ENCODE peak calls at places on chromosomes 16 and 17, in eight cellular contexts. J is fibroblast of lung, B is NCI-H774, F is ovary, E is H9, A is NCI-H2171 treated with DMSO at 0.1 percent for 48 hours, H is G401, O is T-helper 1 cell. D is an unnamed sample.

GRCh38 chr16:89697616-89698331 is 3.7 kb downstream of the SPATA2L start:
- DNase-seq in J (no peak), B (no peak), F (peak), E (no peak), A (peak), H (no peak), O (no peak), D (peak)

GRCh38 chr17:80848449-80849102 is 143.1 kb upstream of the CHMP6 start:
- DNase-seq in J (no peak), B (no peak), F (no peak), E (no peak), A (no peak), H (no peak), O (no peak), D (no peak)

GRCh38 chr17:74549343-74549742 is 3.4 kb upstream of the CD300C start:
- DNase-seq in J (no peak), B (no peak), F (no peak), E (no peak), A (no peak), H (no peak), O (no peak), D (no peak)

GRCh38 chr17:18186271-18186982 is 2.8 kb downstream of the ALKBH5 start:
- DNase-seq in J (peak), B (no peak), F (no peak), E (no peak), A (no peak), H (no peak), O (no peak), D (no peak)

GRCh38 chr17:46044286-46044928 is 45.4 kb downstream of the STH start:
- DNase-seq in J (peak), B (peak), F (peak), E (peak), A (peak), H (peak), O (peak), D (peak)

GRCh38 chr17:12261354-12261753 is 240.7 kb downstream of the MAP2K4 start:
- DNase-seq in J (no peak), B (no peak), F (no peak), E (no peak), A (no peak), H (no peak), O (no peak), D (no peak)

GRCh38 chr16:72983728-72984350 is 64.1 kb downstream of the ZFHX3 start:
- DNase-seq in J (no peak), B (no peak), F (no peak), E (no peak), A (peak), H (no peak), O (no peak), D (no peak)

GRCh38 chr17:34452769-34453168 is 89.7 kb upstream of the CCL1 start:
- DNase-seq in J (no peak), B (no peak), F (no peak), E (no peak), A (no peak), H (no peak), O (no peak), D (no peak)

GRCh38 chr16:89841275-89841674 is 13.0 kb downstream of the SPIRE2 start:
- DNase-seq in J (no peak), B (no peak), F (no peak), E (no peak), A (no peak), H (no peak), O (no peak), D (no peak)

GRCh38 chr17:20992416-20992815 is 50.4 kb downstream of the USP22 start:
- DNase-seq in J (no peak), B (no peak), F (peak), E (no peak), A (no peak), H (no peak), O (no peak), D (no peak)

GRCh38 chr16:52861614-52862022 is 191.1 kb downstream of the CHD9NB start:
- DNase-seq in J (peak), B (peak), F (no peak), E (no peak), A (peak), H (peak), O (no peak), D (no peak)

GRCh38 chr16:65062736-65063583 is 58.9 kb downstream of the CDH11 start:
- DNase-seq in J (no peak), B (no peak), F (no peak), E (no peak), A (no peak), H (no peak), O (no peak), D (no peak)

GRCh38 chr17:3528604-3529511 is 28.8 kb downstream of the TRPV3 start:
- DNase-seq in J (peak), B (no peak), F (no peak), E (peak), A (no peak), H (no peak), O (no peak), D (no peak)

GRCh38 chr16:10770907-10771306 is 27.3 kb downstream of the NUBP1 start:
- DNase-seq in J (no peak), B (no peak), F (no peak), E (no peak), A (no peak), H (no peak), O (no peak), D (no peak)

GRCh38 chr16:4664538-4665418 is 28.6 kb upstream of the NUDT16L1 start:
- DNase-seq in J (peak), B (no peak), F (no peak), E (peak), A (peak), H (peak), O (peak), D (no peak)